ENCODE peak calls at places on chromosomes 5 and 9, in six cellular contexts. H is H9, I is neuronal stem cell, G is trophoblast cell, L is mesenchymal stem cell, K is IMR-90. V is an unnamed sample.

GRCh38 chr5:43275391-43275790 is 37.8 kb downstream of the HMGCS1 start:
- DNase-seq in H (no peak), I (no peak), G (no peak), L (no peak), K (no peak), V (no peak)

GRCh38 chr5:14580037-14581034 is 1.3 kb upstream of the OTULINL start:
- DNase-seq in H (no peak), I (no peak), G (peak), L (peak), K (no peak), V (no peak)

GRCh38 chr5:32051796-32052195 is 122.3 kb downstream of the GOLPH3 start:
- DNase-seq in H (no peak), I (no peak), G (no peak), L (no peak), K (no peak), V (peak)

GRCh38 chr5:43065384-43066230 is 25.5 kb upstream of the ANXA2R start:
- DNase-seq in H (no peak), I (peak), G (peak), L (peak), K (peak), V (peak)

GRCh38 chr5:53490747-53491146 is 10.3 kb downstream of the FST start:
- DNase-seq in H (no peak), I (no peak), G (no peak), L (peak), K (peak), V (no peak)

GRCh38 chr9:129069128-129069824 is 11.6 kb upstream of the DOLPP1 start:
- DNase-seq in H (no peak), I (no peak), G (peak), L (no peak), K (no peak), V (peak)

GRCh38 chr5:18314192-18314778 is 680.0 kb downstream of the TAF11L14 start:
- DNase-seq in H (no peak), I (no peak), G (peak), L (peak), K (peak), V (peak)

GRCh38 chr5:155274484-155274883 is 260.9 kb downstream of the KIF4B start:
- DNase-seq in H (no peak), I (no peak), G (no peak), L (no peak), K (no peak), V (peak)

GRCh38 chr5:133048993-133049725 is 2.7 kb upstream of the HSPA4 start:
- DNase-seq in H (no peak), I (no peak), G (peak), L (no peak), K (peak), V (no peak)
- H2BK120ac ChIP-seq in H (no peak), I (no peak), G (no peak), L (no peak), K (peak), V (no peak)

GRCh38 chr5:138873096-138873885 is 1.8 kb downstream of the LRRTM2 start:
- DNase-seq in H (no peak), I (no peak), G (no peak), L (no peak), K (no peak), V (no peak)

GRCh38 chr5:138869038-138869437 is 6.1 kb downstream of the LRRTM2 start:
- DNase-seq in H (no peak), I (no peak), G (no peak), L (no peak), K (no peak), V (no peak)

GRCh38 chr5:138873886-138874200 is 1.3 kb downstream of the LRRTM2 start:
- DNase-seq in H (no peak), I (no peak), G (no peak), L (no peak), K (no peak), V (no peak)

GRCh38 chr5:138869763-138870500 is 5.2 kb downstream of the LRRTM2 start:
- DNase-seq in H (no peak), I (no peak), G (no peak), L (peak), K (peak), V (no peak)

DNA sequence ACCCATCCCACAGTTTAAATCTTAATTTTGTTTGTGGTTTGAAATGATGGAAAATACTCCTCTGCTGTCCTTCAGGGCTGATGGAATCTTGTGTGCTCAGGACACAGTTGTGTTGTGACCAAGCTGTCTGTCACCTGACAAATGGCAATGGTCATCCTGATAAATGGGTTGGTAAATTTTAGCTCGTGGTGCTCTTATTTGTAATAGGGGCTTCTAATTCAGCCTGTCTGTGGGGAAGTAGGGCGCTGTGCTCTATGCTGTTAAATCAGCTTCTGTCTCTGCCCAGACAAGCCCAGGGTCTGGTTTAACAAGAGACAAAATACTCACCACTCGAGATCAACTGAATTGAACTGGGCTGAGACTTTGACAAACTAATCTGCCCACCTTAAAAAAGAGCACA is 4.5 kb downstream of the LRRTM2 start:
- DNase-seq in H (no peak), I (peak), G (no peak), L (peak), K (no peak), V (peak)
- H2BK120ac ChIP-seq in H (no peak), I (no peak), G (peak), L (no peak), K (peak), V (no peak)

GRCh38 chr9:99736291-99736690 is 85.4 kb upstream of the NR4A3 start:
- DNase-seq in H (no peak), I (no peak), G (no peak), L (no peak), K (peak), V (no peak)
- H2BK120ac ChIP-seq in H (no peak), I (no peak), G (no peak), L (no peak), K (no peak), V (no peak)

GRCh38 chr9:88379352-88379751 is 8.9 kb upstream of the SPIN1 start:
- DNase-seq in H (peak), I (no peak), G (no peak), L (no peak), K (no peak), V (peak)

GRCh38 chr9:88378317-88378716 is 9.9 kb upstream of the SPIN1 start:
- DNase-seq in H (peak), I (no peak), G (no peak), L (peak), K (peak), V (peak)

DNA sequence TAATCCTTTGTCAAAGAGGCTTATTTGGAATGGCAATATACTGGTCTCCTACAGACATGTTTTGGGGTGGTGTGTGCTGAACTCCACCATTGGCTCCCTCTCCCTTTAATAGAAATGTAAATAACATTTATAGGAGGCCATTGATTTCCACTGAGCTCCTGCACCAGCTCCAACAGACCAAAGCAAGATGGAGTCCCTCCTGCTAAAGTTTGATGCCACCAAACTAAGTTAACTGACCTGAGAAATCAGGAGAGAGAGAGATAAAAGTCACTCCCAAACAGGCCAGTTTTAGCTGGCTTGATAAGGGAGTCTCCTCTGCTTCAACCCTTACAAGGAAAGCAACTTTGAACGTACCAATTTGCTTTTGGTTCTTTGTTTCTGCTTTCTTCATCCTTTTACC is 8.1 kb upstream of the SPIN1 start:
- DNase-seq in H (no peak), I (no peak), G (no peak), L (no peak), K (no peak), V (no peak)
- H2BK120ac ChIP-seq in H (no peak), I (no peak), G (no peak), L (no peak), K (no peak), V (no peak)

GRCh38 chr9:71911908-71912325 is 478 bp downstream of the C9orf85 start:
- DNase-seq in H (no peak), I (no peak), G (peak), L (no peak), K (peak), V (no peak)

GRCh38 chr9:71911061-71911907 is at the start of the genes ABHD17B and C9orf85:
- DNase-seq in H (peak), I (peak), G (peak), L (peak), K (peak), V (peak)

GRCh38 chr9:71909887-71910601 is 949 bp downstream of the ABHD17B start:
- DNase-seq in H (peak), I (peak), G (peak), L (peak), K (peak), V (peak)

DNA sequence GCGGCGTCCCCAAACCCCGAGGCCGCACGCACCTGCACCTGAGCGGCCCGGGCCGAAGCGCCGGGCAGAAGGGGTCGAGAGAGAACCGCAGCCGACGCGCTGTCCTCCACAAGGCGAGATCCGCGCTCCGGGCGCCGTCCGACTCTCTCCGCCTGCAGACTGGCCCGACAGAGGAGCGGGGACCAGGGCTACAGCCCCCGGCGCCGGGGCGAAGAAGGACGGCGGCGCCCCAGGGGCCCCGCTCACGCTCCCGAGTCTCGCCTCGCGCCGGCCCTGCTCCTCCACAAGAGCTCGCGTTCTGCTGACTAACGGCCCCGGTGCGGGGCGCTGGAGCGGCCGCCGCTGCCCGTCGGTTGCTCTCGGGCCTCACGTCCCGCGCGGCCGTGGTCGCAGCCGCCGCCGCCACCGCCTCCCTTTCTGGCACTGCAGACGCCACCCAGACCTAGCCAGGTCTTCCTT is 362 bp downstream of the ABHD17B start:
- DNase-seq in H (no peak), I (no peak), G (no peak), L (no peak), K (no peak), V (no peak)
- H2BK120ac ChIP-seq in H (no peak), I (no peak), G (no peak), L (peak), K (peak), V (no peak)

DNA sequence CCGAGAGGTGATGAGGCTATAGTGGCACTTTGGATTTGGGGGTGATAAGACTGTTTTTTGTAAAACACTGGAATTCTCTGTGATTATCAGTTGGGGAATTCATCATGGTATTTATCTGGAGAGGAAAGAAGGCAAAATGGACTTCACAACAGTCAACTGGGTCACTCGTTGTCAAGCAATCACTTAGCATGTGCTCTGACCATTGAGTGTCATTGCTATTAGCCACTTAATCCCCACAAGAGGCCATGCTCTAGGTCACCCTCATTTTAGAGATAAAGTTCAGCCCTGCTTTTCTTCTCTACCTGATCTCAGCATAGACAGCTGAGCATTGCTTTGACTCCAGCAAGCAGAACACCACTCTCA is 160.1 kb upstream of the PITX1 start:
- DNase-seq in H (no peak), I (no peak), G (no peak), L (no peak), K (no peak), V (no peak)
- H2BK120ac ChIP-seq in H (no peak), I (no peak), G (no peak), L (no peak), K (peak), V (no peak)

DNA sequence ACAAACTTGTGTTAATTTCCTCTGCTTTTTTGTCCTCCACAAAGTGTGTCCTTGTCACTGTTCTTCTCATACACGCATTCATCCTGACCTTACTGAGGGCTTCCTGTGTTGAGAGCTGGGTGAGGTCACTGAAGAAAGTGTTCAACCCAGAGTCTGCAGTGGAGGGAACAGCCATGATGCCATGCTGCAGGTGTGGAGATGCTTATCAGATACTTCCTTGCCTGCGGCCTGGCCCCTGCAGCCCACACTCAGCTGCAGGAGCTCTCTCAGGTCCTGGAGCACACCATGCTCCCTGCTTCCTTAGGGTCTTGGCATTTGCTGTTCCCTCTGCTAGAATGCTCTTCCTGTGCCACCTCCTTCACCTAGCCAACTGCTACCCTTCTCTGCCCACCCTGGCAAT is 108.1 kb upstream of the SPRY4 start:
- DNase-seq in H (no peak), I (no peak), G (peak), L (no peak), K (no peak), V (peak)
- H2BK120ac ChIP-seq in H (no peak), I (no peak), G (no peak), L (no peak), K (peak), V (no peak)

DNA sequence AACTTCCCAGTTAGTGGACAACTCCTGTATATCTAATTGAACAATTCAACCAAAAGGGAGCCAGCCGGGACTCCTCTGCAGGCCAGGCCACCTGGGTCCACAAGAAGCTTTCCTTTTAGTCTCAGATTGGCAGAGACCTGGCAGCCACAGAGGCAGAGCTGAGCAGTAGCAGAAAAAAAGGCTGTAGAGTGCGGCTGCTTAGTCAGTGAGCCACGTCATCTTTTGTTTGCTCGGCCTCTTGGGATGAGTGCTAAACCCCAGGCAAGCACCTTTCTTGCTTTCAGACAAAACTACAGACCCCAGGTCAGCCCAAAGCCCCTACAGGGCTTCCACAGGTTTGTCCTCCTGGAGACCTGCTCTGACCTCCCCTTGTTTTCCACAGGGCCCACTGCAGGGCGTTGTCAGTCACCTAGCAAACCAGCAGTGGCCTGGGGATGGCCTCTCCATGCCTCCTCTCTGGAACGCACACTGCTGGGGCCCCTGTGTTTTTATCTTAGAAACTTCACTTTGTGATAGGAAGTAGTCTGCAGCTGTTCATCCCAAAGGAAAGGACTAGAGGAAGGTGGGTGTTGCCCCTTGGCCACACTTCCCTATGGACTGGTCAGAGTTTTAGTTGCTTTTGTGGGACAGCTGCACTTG is 49.9 kb downstream of the SHB start:
- DNase-seq in H (no peak), I (peak), G (peak), L (peak), K (peak), V (no peak)
- H2BK120ac ChIP-seq in H (no peak), I (no peak), G (peak), L (peak), K (peak), V (no peak)

DNA sequence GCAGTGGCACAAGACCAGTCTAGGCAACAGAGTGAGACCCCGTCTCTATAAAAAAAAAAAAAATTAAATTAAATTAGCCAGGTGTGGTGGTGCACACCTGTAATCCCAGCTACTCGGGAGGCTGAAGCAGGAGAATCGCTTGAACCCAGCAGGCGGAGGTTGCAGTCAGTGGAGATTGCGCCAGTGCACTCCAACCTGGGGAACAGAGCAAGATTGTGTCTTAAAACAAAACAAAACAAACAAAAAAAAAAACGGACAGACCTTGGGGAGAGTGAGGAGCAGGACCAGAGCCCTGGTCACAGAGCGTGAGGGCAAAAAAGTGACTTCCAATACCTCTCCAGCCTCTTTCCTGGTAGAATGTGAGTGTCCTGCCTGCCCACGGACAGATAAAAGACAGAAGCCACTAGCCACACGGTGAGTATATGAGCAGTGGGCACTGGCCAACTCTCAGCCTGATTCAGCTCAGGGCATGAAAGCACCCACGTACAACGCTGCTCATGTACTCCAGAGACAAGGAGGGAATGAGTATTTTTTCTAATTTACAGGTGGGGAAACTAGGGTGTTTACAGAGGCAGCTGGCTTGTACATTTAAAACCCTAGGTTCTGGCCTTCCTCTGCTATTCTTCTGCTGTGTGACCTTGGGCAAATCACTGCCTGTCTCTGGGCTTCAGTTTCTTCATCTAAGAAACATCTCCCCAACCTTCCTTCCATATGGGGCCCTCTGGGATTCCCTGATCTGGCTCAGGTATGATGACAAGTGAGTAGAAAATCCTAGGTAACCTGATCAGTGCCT is 1.8 kb downstream of the OLFML2A start:
- DNase-seq in H (no peak), I (no peak), G (no peak), L (no peak), K (no peak), V (no peak)
- H2BK120ac ChIP-seq in H (no peak), I (no peak), G (peak), L (peak), K (peak), V (no peak)